ENCODE peak calls at places on chromosomes 1 and 21, in seven cellular contexts. K is osteocyte; A is HFFc6; Y is GM13977; W is T1000; J is activated CD4-positive, alpha-beta T cell treated with anti-CD3 and anti-CD28 coated beads for 36 hours; X is mesothelial cell of epicardium. M is an unnamed sample.

GRCh38 chr21:34668803-34669148 is at the start of gene CLIC6:
- DNase-seq in K (no peak), A (no peak), Y (no peak), W (no peak), J (no peak), X (no peak), M (no peak)

GRCh38 chr1:157157481-157158190 is 19.4 kb upstream of the ETV3 start:
- DNase-seq in K (no peak), A (no peak), Y (no peak), W (no peak), J (no peak), X (no peak), M (no peak)

GRCh38 chr1:152626688-152627087 is 3.8 kb upstream of the LCE3A start:
- DNase-seq in K (no peak), A (no peak), Y (no peak), W (no peak), J (no peak), X (no peak), M (no peak)

GRCh38 chr1:231037585-231038517 is 2.2 kb downstream of the FAM89A start:
- DNase-seq in K (no peak), A (no peak), Y (no peak), W (no peak), J (no peak), X (no peak), M (no peak)

GRCh38 chr1:226778657-226779058 is 39.6 kb upstream of the ITPKB start:
- DNase-seq in K (no peak), A (peak), Y (no peak), W (peak), J (no peak), X (no peak), M (peak)

GRCh38 chr1:167689569-167689925 is 32.2 kb upstream of the MPZL1 start:
- DNase-seq in K (no peak), A (peak), Y (no peak), W (no peak), J (no peak), X (no peak), M (no peak)

GRCh38 chr1:119878171-119878570 is 18.1 kb downstream of the ADAM30 start:
- DNase-seq in K (no peak), A (no peak), Y (no peak), W (no peak), J (no peak), X (no peak), M (no peak)

GRCh38 chr1:220826729-220827128 is 40.0 kb downstream of the MTARC1 start:
- DNase-seq in K (no peak), A (no peak), Y (no peak), W (no peak), J (no peak), X (no peak), M (no peak)

GRCh38 chr21:27787046-27787445 is 820.2 kb upstream of the ADAMTS5 start:
- DNase-seq in K (no peak), A (no peak), Y (no peak), W (no peak), J (no peak), X (no peak), M (no peak)

GRCh38 chr1:17819129-17819802 is 64.1 kb downstream of the ACTL8 start:
- DNase-seq in K (no peak), A (no peak), Y (no peak), W (no peak), J (no peak), X (no peak), M (no peak)

GRCh38 chr21:37415938-37416337 is 49.4 kb downstream of the DYRK1A start:
- DNase-seq in K (no peak), A (no peak), Y (no peak), W (no peak), J (no peak), X (no peak), M (no peak)

GRCh38 chr1:30613188-30613587 is 110.2 kb downstream of the MATN1 start:
- DNase-seq in K (no peak), A (no peak), Y (no peak), W (no peak), J (no peak), X (no peak), M (no peak)

GRCh38 chr1:183339556-183340167 is 78.5 kb downstream of the NMNAT2 start:
- DNase-seq in K (no peak), A (peak), Y (no peak), W (no peak), J (no peak), X (no peak), M (no peak)

GRCh38 chr1:45340816-45341215 is 576 bp upstream of the MUTYH start:
- DNase-seq in K (no peak), A (no peak), Y (no peak), W (no peak), J (peak), X (no peak), M (no peak)

GRCh38 chr1:54819733-54820132 is 18.6 kb upstream of the TTC22 start:
- DNase-seq in K (no peak), A (no peak), Y (no peak), W (no peak), J (no peak), X (no peak), M (no peak)

GRCh38 chr1:235207202-235207565 is 46.1 kb upstream of the RBM34 start:
- DNase-seq in K (no peak), A (no peak), Y (no peak), W (no peak), J (peak), X (no peak), M (no peak)

GRCh38 chr1:54885863-54886723 is 902 bp downstream of the DHCR24 start:
- DNase-seq in K (no peak), A (no peak), Y (no peak), W (no peak), J (peak), X (no peak), M (peak)

GRCh38 chr1:61270761-61271411 is 188.5 kb downstream of the NFIA start:
- DNase-seq in K (no peak), A (no peak), Y (no peak), W (no peak), J (peak), X (no peak), M (no peak)

M was measured in foreskin fibroblast.